ENCODE peak calls at places on chromosomes 16 and 17, in four cellular contexts. N, G, Z and V are unnamed samples.

GRCh38 chr17:69608808-69609494 is 194.5 kb downstream of the MAP2K6 start:
- DNase-seq in N (no peak), G (peak; percentile 89), Z (no peak), V (no peak)

GRCh38 chr17:31412511-31412910 is 21.0 kb downstream of the RAB11FIP4 start:
- DNase-seq in N (no peak), G (no peak), Z (no peak), V (no peak)

GRCh38 chr16:70529051-70529777 is 5.6 kb downstream of the SF3B3 start:
- DNase-seq in N (no peak), G (peak; percentile 48), Z (no peak), V (no peak)

GRCh38 chr16:19291459-19291858 is 5.9 kb downstream of the CLEC19A start:
- DNase-seq in N (no peak), G (no peak), Z (no peak), V (no peak)

GRCh38 chr16:64478258-64478906 is 643.5 kb downstream of the CDH11 start:
- DNase-seq in N (no peak), G (peak; percentile 57), Z (no peak), V (no peak)

GRCh38 chr16:55480228-55480655 is 1.2 kb downstream of the MMP2 start:
- DNase-seq in N (no peak), G (peak; percentile 94), Z (no peak), V (peak; percentile 96)

GRCh38 chr17:71192848-71193247 is 928.0 kb upstream of the SOX9 start:
- DNase-seq in N (no peak), G (no peak), Z (no peak), V (no peak)

GRCh38 chr16:21277927-21278706 is at the start of gene CRYM:
- DNase-seq in N (no peak), G (no peak), Z (peak; percentile 63), V (peak; percentile 32)